ENCODE peak calls at places on chromosomes 1 and 21, in eight cellular contexts. X is CD8-positive, alpha-beta memory T cell; J is dorsolateral prefrontal cortex; O is psoas muscle; M is brain microvascular endothelial cell; E is cardiac muscle cell; C is GM23248; L is substantia nigra. G is an unnamed sample.

GRCh38 chr1:213053455-213053854 is 2.4 kb downstream of the RPS6KC1 start:
- DNase-seq in X (no peak), J (no peak), O (no peak), M (no peak), E (no peak), C (no peak), L (no peak), G (no peak)

GRCh38 chr1:176691251-176692228 is 228.6 kb downstream of the PAPPA2 start:
- DNase-seq in X (no peak), J (no peak), O (no peak), M (peak), E (peak), C (peak), L (no peak), G (peak)

GRCh38 chr1:108878678-108879077 is 1.9 kb downstream of the GPSM2 start:
- DNase-seq in X (no peak), J (no peak), O (no peak), M (no peak), E (no peak), C (peak), L (no peak), G (no peak)

GRCh38 chr1:77545970-77546369 is 136.5 kb downstream of the ZZZ3 start:
- DNase-seq in X (no peak), J (no peak), O (no peak), M (peak), E (no peak), C (peak), L (no peak), G (peak)

GRCh38 chr1:109252893-109253802 is 3.8 kb downstream of the CELSR2 start:
- DNase-seq in X (no peak), J (peak), O (peak), M (no peak), E (no peak), C (no peak), L (peak), G (no peak)

GRCh38 chr1:1858382-1859086 is 32.4 kb downstream of the GNB1 start:
- DNase-seq in X (peak), J (peak), O (peak), M (peak), E (peak), C (peak), L (peak), G (peak)

GRCh38 chr1:107198581-107198980 is 57.7 kb downstream of the NTNG1 start:
- DNase-seq in X (no peak), J (no peak), O (no peak), M (no peak), E (no peak), C (peak), L (no peak), G (peak)

GRCh38 chr1:162943627-162944026 is 82.7 kb upstream of the CCDC190 start:
- DNase-seq in X (no peak), J (no peak), O (no peak), M (no peak), E (no peak), C (no peak), L (no peak), G (peak)

GRCh38 chr1:53190210-53190611 is 6.4 kb upstream of the CPT2 start:
- DNase-seq in X (no peak), J (no peak), O (no peak), M (peak), E (no peak), C (no peak), L (no peak), G (no peak)

GRCh38 chr1:216183007-216183406 is 240.2 kb downstream of the USH2A start:
- DNase-seq in X (no peak), J (no peak), O (no peak), M (peak), E (no peak), C (peak), L (no peak), G (peak)

GRCh38 chr1:106222415-106222814 is 834.1 kb upstream of the PRMT6 start:
- DNase-seq in X (no peak), J (no peak), O (no peak), M (peak), E (no peak), C (peak), L (no peak), G (peak)

GRCh38 chr1:231590453-231591198 is 36.0 kb upstream of the DISC1 start:
- DNase-seq in X (peak), J (peak), O (no peak), M (peak), E (peak), C (peak), L (peak), G (peak)

GRCh38 chr1:240109130-240109529 is 17.4 kb downstream of the FMN2 start:
- DNase-seq in X (no peak), J (no peak), O (no peak), M (no peak), E (no peak), C (no peak), L (no peak), G (no peak)

GRCh38 chr1:154405762-154406571 is 824 bp downstream of the IL6R start:
- DNase-seq in X (peak), J (peak), O (peak), M (peak), E (peak), C (peak), L (peak), G (peak)

GRCh38 chr1:27303509-27303908 is 18.5 kb upstream of the TMEM222 start:
- DNase-seq in X (no peak), J (no peak), O (no peak), M (no peak), E (no peak), C (no peak), L (no peak), G (no peak)

GRCh38 chr1:49052102-49052501 is 275.4 kb upstream of the BEND5 start:
- DNase-seq in X (no peak), J (no peak), O (no peak), M (no peak), E (no peak), C (no peak), L (no peak), G (no peak)

GRCh38 chr21:38861989-38862683 is 56.4 kb downstream of the ETS2 start:
- DNase-seq in X (no peak), J (no peak), O (no peak), M (no peak), E (no peak), C (no peak), L (no peak), G (no peak)

GRCh38 chr1:5975133-5975880 is 16.9 kb downstream of the NPHP4 start:
- DNase-seq in X (peak), J (peak), O (peak), M (peak), E (peak), C (peak), L (peak), G (peak)

GRCh38 chr1:28887835-28888682 is 26.3 kb upstream of the EPB41 start:
- DNase-seq in X (no peak), J (no peak), O (no peak), M (no peak), E (peak), C (no peak), L (no peak), G (no peak)

GRCh38 chr1:42950146-42950480 is 8.6 kb downstream of the SLC2A1 start:
- DNase-seq in X (no peak), J (no peak), O (no peak), M (peak), E (no peak), C (peak), L (no peak), G (peak)

GRCh38 chr1:105137543-105138444 is 1388.1 kb downstream of the AMY1C start:
- DNase-seq in X (no peak), J (no peak), O (no peak), M (no peak), E (peak), C (peak), L (no peak), G (no peak)

GRCh38 chr1:183090386-183091006 is 67.3 kb downstream of the LAMC1 start:
- DNase-seq in X (no peak), J (no peak), O (peak), M (no peak), E (no peak), C (peak), L (peak), G (peak)

GRCh38 chr1:64841330-64842065 is 96.6 kb downstream of the RAVER2 start:
- DNase-seq in X (no peak), J (no peak), O (no peak), M (no peak), E (no peak), C (peak), L (no peak), G (no peak)

GRCh38 chr1:147545133-147545532 is 3.8 kb downstream of the BCL9 start:
- DNase-seq in X (peak), J (peak), O (peak), M (peak), E (no peak), C (peak), L (no peak), G (peak)

GRCh38 chr1:161792740-161793139 is 26.6 kb downstream of the ATF6 start:
- DNase-seq in X (peak), J (no peak), O (no peak), M (peak), E (peak), C (peak), L (no peak), G (peak)

GRCh38 chr21:39616373-39616772 is 3.6 kb downstream of the B3GALT5 start:
- DNase-seq in X (no peak), J (no peak), O (no peak), M (no peak), E (no peak), C (no peak), L (no peak), G (no peak)

GRCh38 chr21:45494851-45495680 is 47.2 kb downstream of the SLC19A1 start:
- DNase-seq in X (no peak), J (no peak), O (peak), M (no peak), E (no peak), C (no peak), L (no peak), G (no peak)

GRCh38 chr1:117942293-117942692 is 12.8 kb downstream of the WDR3 start:
- DNase-seq in X (no peak), J (no peak), O (no peak), M (no peak), E (no peak), C (peak), L (no peak), G (no peak)

GRCh38 chr1:45334308-45335245 is 5.4 kb upstream of the TOE1 start:
- DNase-seq in X (no peak), J (no peak), O (no peak), M (no peak), E (no peak), C (no peak), L (no peak), G (no peak)

GRCh38 chr1:157490337-157491165 is 61.8 kb downstream of the FCRL5 start:
- DNase-seq in X (no peak), J (peak), O (peak), M (peak), E (peak), C (peak), L (peak), G (no peak)

GRCh38 chr21:23402929-23403520 is 2204.3 kb downstream of the MRPL39 start:
- DNase-seq in X (no peak), J (no peak), O (no peak), M (no peak), E (no peak), C (no peak), L (no peak), G (no peak)

GRCh38 chr1:46451948-46452930 is 37.4 kb upstream of the DMBX1 start:
- DNase-seq in X (no peak), J (no peak), O (peak), M (no peak), E (no peak), C (no peak), L (no peak), G (no peak)

GRCh38 chr1:153356392-153357075 is 1.1 kb upstream of the S100A9 start:
- DNase-seq in X (no peak), J (no peak), O (no peak), M (no peak), E (no peak), C (no peak), L (no peak), G (no peak)

GRCh38 chr1:216075339-216075738 is 347.9 kb downstream of the USH2A start:
- DNase-seq in X (no peak), J (no peak), O (no peak), M (no peak), E (no peak), C (peak), L (no peak), G (peak)

GRCh38 chr1:109530457-109531204 is 9.0 kb upstream of the GPR61 start:
- DNase-seq in X (no peak), J (peak), O (peak), M (no peak), E (no peak), C (no peak), L (peak), G (no peak)

GRCh38 chr1:54017979-54018378 is at the start of gene LDLRAD1:
- DNase-seq in X (no peak), J (no peak), O (no peak), M (no peak), E (no peak), C (no peak), L (no peak), G (no peak)

GRCh38 chr1:205300149-205300548 is 21.4 kb downstream of the NUAK2 start:
- DNase-seq in X (no peak), J (no peak), O (no peak), M (no peak), E (no peak), C (no peak), L (no peak), G (no peak)

GRCh38 chr1:205294914-205295310 is 26.6 kb downstream of the NUAK2 start:
- DNase-seq in X (no peak), J (no peak), O (no peak), M (no peak), E (no peak), C (no peak), L (no peak), G (no peak)

GRCh38 chr1:205301220-205301821 is 20.2 kb downstream of the NUAK2 start:
- DNase-seq in X (no peak), J (no peak), O (no peak), M (peak), E (peak), C (peak), L (no peak), G (peak)

GRCh38 chr1:205296154-205296553 is 25.4 kb downstream of the NUAK2 start:
- DNase-seq in X (no peak), J (no peak), O (no peak), M (no peak), E (no peak), C (no peak), L (no peak), G (no peak)

GRCh38 chr1:205298191-205298994 is 23.2 kb downstream of the NUAK2 start:
- DNase-seq in X (no peak), J (no peak), O (no peak), M (peak), E (no peak), C (peak), L (no peak), G (peak)
- H3K27ac ChIP-seq in X (no peak), J (no peak), O (no peak), M (peak), E (peak), C (peak), L (no peak), G (peak)

GRCh38 chr1:11394592-11395229 is 84.2 kb upstream of the DISP3 start:
- DNase-seq in X (no peak), J (no peak), O (no peak), M (no peak), E (no peak), C (no peak), L (no peak), G (no peak)

GRCh38 chr1:11391891-11392290 is 87.1 kb upstream of the DISP3 start:
- DNase-seq in X (no peak), J (no peak), O (no peak), M (no peak), E (no peak), C (no peak), L (no peak), G (no peak)

GRCh38 chr1:11399250-11399649 is 79.7 kb upstream of the DISP3 start:
- DNase-seq in X (no peak), J (no peak), O (no peak), M (no peak), E (no peak), C (no peak), L (no peak), G (no peak)

GRCh38 chr1:11397151-11397902 is 81.6 kb upstream of the DISP3 start:
- DNase-seq in X (no peak), J (no peak), O (no peak), M (no peak), E (no peak), C (no peak), L (no peak), G (no peak)

GRCh38 chr1:11395616-11396015 is 83.3 kb upstream of the DISP3 start:
- DNase-seq in X (no peak), J (no peak), O (no peak), M (no peak), E (no peak), C (no peak), L (no peak), G (no peak)
- H3K27ac ChIP-seq in X (no peak), J (no peak), O (no peak), M (no peak), E (no peak), C (no peak), L (no peak), G (no peak)

GRCh38 chr21:33432496-33432895 is 29.3 kb downstream of the IFNGR2 start:
- DNase-seq in X (no peak), J (no peak), O (no peak), M (no peak), E (no peak), C (no peak), L (no peak), G (no peak)
- H3K27ac ChIP-seq in X (no peak), J (peak), O (no peak), M (no peak), E (peak), C (no peak), L (peak), G (no peak)

DNA sequence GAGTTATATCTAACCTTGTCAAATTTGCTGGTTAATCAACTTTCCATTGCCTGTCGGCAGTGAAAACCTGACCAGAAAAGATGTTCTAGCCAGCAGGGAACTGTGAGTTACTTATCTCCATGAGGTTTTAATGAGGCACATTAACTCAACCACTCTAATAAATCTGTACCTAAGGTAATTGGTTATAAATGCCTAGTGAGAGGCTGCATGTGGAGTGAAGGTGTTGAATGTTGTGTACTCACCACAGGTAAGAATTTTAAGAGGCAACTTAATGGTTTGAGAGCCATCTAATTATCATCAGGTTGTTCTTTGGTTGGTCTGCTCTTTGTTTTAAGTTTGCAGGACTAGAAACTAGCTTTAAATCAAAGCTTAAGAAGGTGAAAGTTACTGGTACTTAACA is 138.3 kb upstream of the LHX8 start:
- DNase-seq in X (no peak), J (no peak), O (no peak), M (no peak), E (no peak), C (no peak), L (no peak), G (no peak)
- H3K27ac ChIP-seq in X (no peak), J (no peak), O (no peak), M (no peak), E (no peak), C (no peak), L (no peak), G (no peak)

GRCh38 chr1:82124987-82125638 is 324.4 kb downstream of the ADGRL2 start:
- DNase-seq in X (no peak), J (no peak), O (no peak), M (no peak), E (no peak), C (peak), L (no peak), G (no peak)
- H3K27ac ChIP-seq in X (no peak), J (no peak), O (no peak), M (no peak), E (no peak), C (no peak), L (no peak), G (no peak)